ENCODE peak calls at places on chromosomes 13 and 19, in eight cellular contexts. A is left colon; N is stimulated activated CD8-positive, alpha-beta memory T cell treated with anti-CD3 and anti-CD28 coated beads, Interleukin-4, amount 100 ng/mL, for 1 hour; Q is activated CD4-positive, alpha-beta T cell treated with anti-CD3 and anti-CD28 coated beads, Interleukin-2, amount 50 U/mL, for 24 hours; R is activated naive CD4-positive, alpha-beta T cell treated with anti-CD3 and anti-CD28 coated beads, Interleukin-2, amount 50 U/mL, for 72 hours; C is smooth muscle cell of the brain vasculature; O is AG08395; F is activated T-cell treated with anti-CD3 and anti-CD28 coated beads, Interleukin-2, amount 50 U/mL, for 4 hours. X is an unnamed sample.

GRCh38 chr13:97720881-97721280 is 232.6 kb upstream of the IPO5 start:
- DNase-seq in A (no peak), N (no peak), Q (no peak), R (no peak), C (no peak), O (no peak), F (no peak), X (no peak)

GRCh38 chr19:31974941-31975340 is 370.5 kb upstream of the ZNF507 start:
- DNase-seq in A (no peak), N (no peak), Q (no peak), R (no peak), C (no peak), O (no peak), F (no peak), X (no peak)

GRCh38 chr19:50817941-50818858 is 5.4 kb downstream of the KLK1 start:
- DNase-seq in A (peak; percentile 88), N (no peak), Q (no peak), R (peak; percentile 75), C (no peak), O (peak; percentile 41), F (peak; percentile 19), X (peak; percentile 28)

GRCh38 chr13:22062478-22063205 is 391.8 kb downstream of the FGF9 start:
- DNase-seq in A (no peak), N (no peak), Q (no peak), R (no peak), C (no peak), O (peak; percentile 38), F (no peak), X (no peak)

GRCh38 chr19:12603714-12604113 is 6.9 kb downstream of the ZNF490 start:
- DNase-seq in A (no peak), N (no peak), Q (peak; percentile 54), R (peak; percentile 38), C (no peak), O (no peak), F (peak; percentile 26), X (no peak)

GRCh38 chr19:44757057-44757734 is 8.7 kb downstream of the BCL3 start:
- DNase-seq in A (peak; percentile 75), N (no peak), Q (no peak), R (no peak), C (no peak), O (peak; percentile 38), F (no peak), X (peak; percentile 74)

GRCh38 chr19:16596399-16596798 is 24.2 kb upstream of the SLC35E1 start:
- DNase-seq in A (no peak), N (no peak), Q (no peak), R (no peak), C (no peak), O (no peak), F (no peak), X (no peak)

GRCh38 chr19:16386619-16387240 is 62.1 kb downstream of the KLF2 start:
- DNase-seq in A (no peak), N (no peak), Q (no peak), R (no peak), C (no peak), O (peak; percentile 77), F (peak; percentile 49), X (peak; percentile 82)

GRCh38 chr19:1590641-1591397 is 1.8 kb downstream of the MBD3 start:
- DNase-seq in A (no peak), N (no peak), Q (no peak), R (no peak), C (no peak), O (peak; percentile 52), F (no peak), X (peak; percentile 57)

GRCh38 chr19:19105365-19106060 is 32.8 kb downstream of the TMEM161A start:
- DNase-seq in A (peak; percentile 69), N (no peak), Q (no peak), R (no peak), C (no peak), O (peak; percentile 71), F (no peak), X (peak; percentile 88)

GRCh38 chr13:57633950-57634828 is 2.6 kb downstream of the PCDH17 start:
- DNase-seq in A (no peak), N (no peak), Q (no peak), R (no peak), C (no peak), O (no peak), F (no peak), X (peak; percentile 1)

GRCh38 chr13:68715651-68716050 is 1392.0 kb upstream of the ATXN8OS start:
- DNase-seq in A (no peak), N (no peak), Q (no peak), R (no peak), C (no peak), O (no peak), F (no peak), X (no peak)

GRCh38 chr13:107348931-107349330 is 781.0 kb upstream of the ARGLU1 start:
- DNase-seq in A (no peak), N (no peak), Q (no peak), R (no peak), C (no peak), O (no peak), F (no peak), X (no peak)

GRCh38 chr13:84563611-84564010 is 681.3 kb upstream of the SLITRK1 start:
- DNase-seq in A (no peak), N (no peak), Q (no peak), R (no peak), C (no peak), O (no peak), F (no peak), X (no peak)

GRCh38 chr13:101013245-101013644 is 338.6 kb upstream of the TMTC4 start:
- DNase-seq in A (no peak), N (no peak), Q (no peak), R (no peak), C (no peak), O (no peak), F (no peak), X (no peak)

X was measured in foreskin fibroblast.